ENCODE peak calls at places on chromosomes 12 and 14, in nine cellular contexts. D is GF-D8, O is neuronal stem cell, W is NT2/D1, S is colonic mucosa, L is NCI-H226, M is smooth muscle cell of the brain vasculature, J is RPMI8226, Z is RPMI7951. C is an unnamed sample.

GRCh38 chr12:4681732-4682131 is 32.8 kb downstream of the NDUFA9 start:
- DNase-seq in D (no peak), O (no peak), W (no peak), S (no peak), L (no peak), M (no peak), J (no peak), Z (no peak), C (no peak)

GRCh38 chr12:57127710-57128518 is at the start of gene LRP1:
- DNase-seq in D (no peak), O (peak; percentile 81), W (peak; percentile 79), S (peak; percentile 89), L (peak; percentile 72), M (peak; percentile 73), J (peak; percentile 77), Z (peak; percentile 82), C (peak; percentile 88)

GRCh38 chr14:88233915-88234314 is 89.2 kb downstream of the KCNK10 start:
- DNase-seq in D (no peak), O (no peak), W (peak; percentile 18), S (peak; percentile 38), L (no peak), M (no peak), J (peak; percentile 5), Z (peak; percentile 18), C (no peak)

GRCh38 chr12:69479675-69480074 is 9.5 kb downstream of the FRS2 start:
- DNase-seq in D (no peak), O (no peak), W (no peak), S (no peak), L (no peak), M (no peak), J (no peak), Z (no peak), C (no peak)

GRCh38 chr12:47964102-47964723 is 817 bp downstream of the TMEM106C start:
- DNase-seq in D (no peak), O (no peak), W (no peak), S (peak; percentile 56), L (no peak), M (no peak), J (peak; percentile 35), Z (no peak), C (no peak)

GRCh38 chr12:131620946-131621681 is 89.8 kb upstream of the SFSWAP start:
- DNase-seq in D (no peak), O (no peak), W (no peak), S (no peak), L (no peak), M (no peak), J (no peak), Z (no peak), C (peak; percentile 18)

GRCh38 chr12:52813885-52814709 is at the start of gene KRT4:
- DNase-seq in D (no peak), O (no peak), W (no peak), S (no peak), L (peak; percentile 43), M (no peak), J (no peak), Z (peak; percentile 13), C (no peak)

GRCh38 chr12:1792406-1792805 is 28.0 kb upstream of the LRTM2 start:
- DNase-seq in D (no peak), O (no peak), W (no peak), S (no peak), L (no peak), M (no peak), J (no peak), Z (no peak), C (no peak)

GRCh38 chr12:67572492-67572891 is 76.1 kb upstream of the DYRK2 start:
- DNase-seq in D (no peak), O (no peak), W (no peak), S (no peak), L (no peak), M (no peak), J (no peak), Z (no peak), C (no peak)

GRCh38 chr14:55744321-55744720 is 164.3 kb downstream of the KTN1 start:
- DNase-seq in D (no peak), O (no peak), W (no peak), S (no peak), L (no peak), M (no peak), J (no peak), Z (no peak), C (no peak)

GRCh38 chr12:16955083-16955657 is 349.2 kb upstream of the LMO3 start:
- DNase-seq in D (no peak), O (no peak), W (no peak), S (no peak), L (no peak), M (no peak), J (no peak), Z (no peak), C (no peak)

GRCh38 chr12:39412210-39412609 is 30.7 kb downstream of the KIF21A start:
- DNase-seq in D (no peak), O (no peak), W (peak; percentile 15), S (no peak), L (no peak), M (no peak), J (no peak), Z (no peak), C (no peak)

GRCh38 chr12:104181313-104181712 is 34.3 kb upstream of the TXNRD1 start:
- DNase-seq in D (no peak), O (no peak), W (no peak), S (no peak), L (peak; percentile 51), M (no peak), J (no peak), Z (peak; percentile 72), C (no peak)

GRCh38 chr12:51589060-51589459 is 2.0 kb upstream of the SCN8A start:
- DNase-seq in D (no peak), O (no peak), W (no peak), S (no peak), L (no peak), M (no peak), J (no peak), Z (no peak), C (no peak)

GRCh38 chr14:99026471-99026870 is 245.5 kb downstream of the BCL11B start:
- DNase-seq in D (no peak), O (no peak), W (no peak), S (no peak), L (no peak), M (no peak), J (no peak), Z (no peak), C (no peak)

GRCh38 chr12:107494331-107494730 is 191.3 kb upstream of the PWP1 start:
- DNase-seq in D (no peak), O (no peak), W (no peak), S (no peak), L (no peak), M (no peak), J (no peak), Z (no peak), C (no peak)

GRCh38 chr14:51095854-51096823 is 1.2 kb upstream of the TRIM9 start:
- DNase-seq in D (no peak), O (peak; percentile 8), W (no peak), S (peak; percentile 33), L (no peak), M (no peak), J (no peak), Z (peak; percentile 60), C (no peak)

GRCh38 chr12:77941396-77941795 is 110.7 kb downstream of the NAV3 start:
- DNase-seq in D (no peak), O (no peak), W (no peak), S (no peak), L (no peak), M (no peak), J (no peak), Z (no peak), C (no peak)

GRCh38 chr14:89367449-89368120 is 49.4 kb downstream of the FOXN3 start:
- DNase-seq in D (no peak), O (no peak), W (no peak), S (peak; percentile 21), L (no peak), M (no peak), J (no peak), Z (no peak), C (no peak)

GRCh38 chr14:29056167-29056566 is 289.6 kb downstream of the FOXG1 start:
- DNase-seq in D (no peak), O (no peak), W (no peak), S (no peak), L (no peak), M (no peak), J (no peak), Z (no peak), C (no peak)